ENCODE peak calls at places on chromosomes 3 and 15, in six cellular contexts. One of them, this sample, is unnamed.

GRCh38 chr15:74317820-74318375 is 49.5 kb downstream of the CYP11A1 start:
- DNase-seq in nephron progenitor cell: peak
- DNase-seq in lung: peak
- DNase-seq in activated B cell treated with CpG ODN at 0.5 μM for 24 hours: no peak
- DNase-seq in psoas muscle: peak
- DNase-seq in stomach: no peak
- DNase-seq in this sample: no peak

GRCh38 chr15:32659340-32659831 is 17.9 kb downstream of the SCG5 start:
- DNase-seq in lung: no peak
- DNase-seq in stomach: no peak
- DNase-seq in activated B cell treated with CpG ODN at 0.5 μM for 24 hours: no peak
- DNase-seq in nephron progenitor cell: peak
- DNase-seq in psoas muscle: peak
- DNase-seq in this sample: no peak

GRCh38 chr15:33314115-33314514 is 3.3 kb downstream of the RYR3 start:
- DNase-seq in stomach: no peak
- DNase-seq in nephron progenitor cell: no peak
- DNase-seq in psoas muscle: no peak
- DNase-seq in activated B cell treated with CpG ODN at 0.5 μM for 24 hours: no peak
- DNase-seq in lung: no peak
- DNase-seq in this sample: no peak

GRCh38 chr3:122299872-122300460 is 25.1 kb upstream of the CSTA start:
- DNase-seq in psoas muscle: no peak
- DNase-seq in lung: no peak
- DNase-seq in stomach: no peak
- DNase-seq in activated B cell treated with CpG ODN at 0.5 μM for 24 hours: no peak
- DNase-seq in nephron progenitor cell: peak
- DNase-seq in this sample: no peak

GRCh38 chr3:177371903-177372302 is 174.6 kb upstream of the TBL1XR1 start:
- DNase-seq in stomach: no peak
- DNase-seq in nephron progenitor cell: no peak
- DNase-seq in psoas muscle: no peak
- DNase-seq in lung: no peak
- DNase-seq in activated B cell treated with CpG ODN at 0.5 μM for 24 hours: no peak
- DNase-seq in this sample: no peak

GRCh38 chr15:36696191-36696590 is 116.8 kb downstream of the CDIN1 start:
- DNase-seq in stomach: no peak
- DNase-seq in nephron progenitor cell: no peak
- DNase-seq in lung: no peak
- DNase-seq in psoas muscle: no peak
- DNase-seq in activated B cell treated with CpG ODN at 0.5 μM for 24 hours: no peak
- DNase-seq in this sample: no peak

GRCh38 chr3:10340476-10340875 is 19.6 kb upstream of the SEC13 start:
- DNase-seq in stomach: no peak
- DNase-seq in nephron progenitor cell: no peak
- DNase-seq in psoas muscle: no peak
- DNase-seq in lung: no peak
- DNase-seq in activated B cell treated with CpG ODN at 0.5 μM for 24 hours: no peak
- DNase-seq in this sample: no peak

GRCh38 chr3:48885753-48886152 is 12.9 kb downstream of the SLC25A20 start:
- DNase-seq in activated B cell treated with CpG ODN at 0.5 μM for 24 hours: no peak
- DNase-seq in lung: no peak
- DNase-seq in nephron progenitor cell: no peak
- DNase-seq in psoas muscle: no peak
- DNase-seq in stomach: no peak
- DNase-seq in this sample: no peak

GRCh38 chr3:13266651-13267347 is 153.3 kb downstream of the NUP210 start:
- DNase-seq in stomach: no peak
- DNase-seq in lung: no peak
- DNase-seq in activated B cell treated with CpG ODN at 0.5 μM for 24 hours: no peak
- DNase-seq in psoas muscle: no peak
- DNase-seq in nephron progenitor cell: no peak
- DNase-seq in this sample: no peak

GRCh38 chr3:119893769-119894168 is 111.9 kb downstream of the NR1I2 start:
- DNase-seq in psoas muscle: no peak
- DNase-seq in lung: no peak
- DNase-seq in stomach: no peak
- DNase-seq in nephron progenitor cell: no peak
- DNase-seq in activated B cell treated with CpG ODN at 0.5 μM for 24 hours: no peak
- DNase-seq in this sample: no peak

GRCh38 chr3:61443886-61444285 is 117.5 kb upstream of the PTPRG start:
- DNase-seq in nephron progenitor cell: no peak
- DNase-seq in stomach: no peak
- DNase-seq in lung: no peak
- DNase-seq in psoas muscle: no peak
- DNase-seq in activated B cell treated with CpG ODN at 0.5 μM for 24 hours: no peak
- DNase-seq in this sample: no peak

GRCh38 chr3:136644200-136644599 is 108.0 kb downstream of the STAG1 start:
- DNase-seq in lung: no peak
- DNase-seq in nephron progenitor cell: no peak
- DNase-seq in activated B cell treated with CpG ODN at 0.5 μM for 24 hours: no peak
- DNase-seq in stomach: no peak
- DNase-seq in psoas muscle: no peak
- DNase-seq in this sample: no peak

GRCh38 chr3:184582583-184582982 is 21.0 kb downstream of the EPHB3 start:
- DNase-seq in nephron progenitor cell: no peak
- DNase-seq in activated B cell treated with CpG ODN at 0.5 μM for 24 hours: no peak
- DNase-seq in stomach: no peak
- DNase-seq in lung: no peak
- DNase-seq in psoas muscle: no peak
- DNase-seq in this sample: no peak

GRCh38 chr15:62059108-62059817 is 984 bp downstream of the VPS13C start:
- DNase-seq in psoas muscle: no peak
- DNase-seq in activated B cell treated with CpG ODN at 0.5 μM for 24 hours: no peak
- DNase-seq in nephron progenitor cell: no peak
- DNase-seq in lung: no peak
- DNase-seq in stomach: no peak
- DNase-seq in this sample: no peak
- TF ChIP-seq CTCF in psoas muscle: no peak
- TF ChIP-seq CTCF in activated B cell treated with CpG ODN at 0.5 μM for 24 hours: no peak
- TF ChIP-seq CTCF in nephron progenitor cell: peak
- TF ChIP-seq CTCF in lung: no peak
- TF ChIP-seq CTCF in stomach: no peak
- TF ChIP-seq CTCF in this sample: no peak

GRCh38 chr15:58015565-58015964 is 49.9 kb downstream of the ALDH1A2 start:
- DNase-seq in activated B cell treated with CpG ODN at 0.5 μM for 24 hours: no peak
- DNase-seq in stomach: no peak
- DNase-seq in nephron progenitor cell: no peak
- DNase-seq in lung: no peak
- DNase-seq in psoas muscle: no peak
- DNase-seq in this sample: no peak
- TF ChIP-seq CTCF in activated B cell treated with CpG ODN at 0.5 μM for 24 hours: no peak
- TF ChIP-seq CTCF in stomach: no peak
- TF ChIP-seq CTCF in nephron progenitor cell: no peak
- TF ChIP-seq CTCF in lung: no peak
- TF ChIP-seq CTCF in psoas muscle: no peak
- TF ChIP-seq CTCF in this sample: no peak

DNA sequence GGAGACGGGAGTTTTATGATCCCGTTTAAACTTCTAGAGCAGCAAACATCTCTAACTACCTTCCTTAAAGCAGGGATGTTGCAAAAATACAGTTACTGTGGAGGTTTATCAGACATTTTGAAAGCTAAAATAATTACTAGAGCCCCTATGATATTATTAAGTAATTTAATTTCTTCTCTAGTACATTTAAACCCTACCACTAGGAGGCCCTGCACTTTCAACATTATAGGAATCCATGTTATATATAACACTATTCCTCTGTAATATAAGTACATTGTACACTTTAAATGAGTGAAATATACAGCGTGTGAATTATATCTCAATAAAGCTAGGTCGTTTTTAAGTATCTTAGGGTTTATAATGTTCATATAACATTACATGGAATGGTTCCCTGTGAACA is 11.5 kb downstream of the SETMAR start:
- DNase-seq in lung: no peak
- DNase-seq in stomach: no peak
- DNase-seq in activated B cell treated with CpG ODN at 0.5 μM for 24 hours: no peak
- DNase-seq in psoas muscle: no peak
- DNase-seq in nephron progenitor cell: no peak
- DNase-seq in this sample: no peak
- TF ChIP-seq CTCF in lung: no peak
- TF ChIP-seq CTCF in stomach: no peak
- TF ChIP-seq CTCF in activated B cell treated with CpG ODN at 0.5 μM for 24 hours: no peak
- TF ChIP-seq CTCF in psoas muscle: no peak
- TF ChIP-seq CTCF in nephron progenitor cell: peak
- TF ChIP-seq CTCF in this sample: peak

GRCh38 chr3:101676219-101676764 is 640 bp downstream of the ZBTB11 start:
- DNase-seq in lung: peak
- DNase-seq in stomach: peak
- DNase-seq in psoas muscle: peak
- DNase-seq in nephron progenitor cell: peak
- DNase-seq in activated B cell treated with CpG ODN at 0.5 μM for 24 hours: peak
- DNase-seq in this sample: no peak
- TF ChIP-seq CTCF in lung: no peak
- TF ChIP-seq CTCF in stomach: no peak
- TF ChIP-seq CTCF in psoas muscle: no peak
- TF ChIP-seq CTCF in nephron progenitor cell: no peak
- TF ChIP-seq CTCF in activated B cell treated with CpG ODN at 0.5 μM for 24 hours: no peak
- TF ChIP-seq CTCF in this sample: no peak

GRCh38 chr3:169534439-169534838 is 129.1 kb downstream of the MECOM start:
- DNase-seq in nephron progenitor cell: no peak
- DNase-seq in lung: no peak
- DNase-seq in activated B cell treated with CpG ODN at 0.5 μM for 24 hours: no peak
- DNase-seq in psoas muscle: no peak
- DNase-seq in stomach: no peak
- DNase-seq in this sample: no peak

GRCh38 chr3:169541528-169541927 is 122.0 kb downstream of the MECOM start:
- DNase-seq in psoas muscle: no peak
- DNase-seq in stomach: no peak
- DNase-seq in lung: no peak
- DNase-seq in activated B cell treated with CpG ODN at 0.5 μM for 24 hours: no peak
- DNase-seq in nephron progenitor cell: no peak
- DNase-seq in this sample: peak

GRCh38 chr3:169535584-169535983 is 127.9 kb downstream of the MECOM start:
- DNase-seq in stomach: no peak
- DNase-seq in lung: no peak
- DNase-seq in activated B cell treated with CpG ODN at 0.5 μM for 24 hours: no peak
- DNase-seq in nephron progenitor cell: no peak
- DNase-seq in psoas muscle: no peak
- DNase-seq in this sample: no peak
- TF ChIP-seq CTCF in stomach: no peak
- TF ChIP-seq CTCF in lung: no peak
- TF ChIP-seq CTCF in activated B cell treated with CpG ODN at 0.5 μM for 24 hours: no peak
- TF ChIP-seq CTCF in nephron progenitor cell: no peak
- TF ChIP-seq CTCF in psoas muscle: no peak
- TF ChIP-seq CTCF in this sample: no peak

GRCh38 chr15:42053914-42054313 is 33.1 kb upstream of the PLA2G4E start:
- DNase-seq in nephron progenitor cell: no peak
- DNase-seq in psoas muscle: no peak
- DNase-seq in activated B cell treated with CpG ODN at 0.5 μM for 24 hours: no peak
- DNase-seq in stomach: peak
- DNase-seq in lung: peak
- DNase-seq in this sample: no peak

GRCh38 chr15:42058791-42059190 is 35.6 kb downstream of the PLA2G4D start:
- DNase-seq in stomach: no peak
- DNase-seq in activated B cell treated with CpG ODN at 0.5 μM for 24 hours: no peak
- DNase-seq in lung: no peak
- DNase-seq in nephron progenitor cell: no peak
- DNase-seq in psoas muscle: no peak
- DNase-seq in this sample: no peak

GRCh38 chr15:42057744-42058646 is 36.4 kb downstream of the PLA2G4D start:
- DNase-seq in lung: peak
- DNase-seq in nephron progenitor cell: no peak
- DNase-seq in activated B cell treated with CpG ODN at 0.5 μM for 24 hours: no peak
- DNase-seq in stomach: no peak
- DNase-seq in psoas muscle: no peak
- DNase-seq in this sample: peak

GRCh38 chr15:42059661-42060476 is 34.5 kb downstream of the PLA2G4D start:
- DNase-seq in stomach: peak
- DNase-seq in lung: peak
- DNase-seq in nephron progenitor cell: peak
- DNase-seq in psoas muscle: peak
- DNase-seq in activated B cell treated with CpG ODN at 0.5 μM for 24 hours: peak
- DNase-seq in this sample: peak

DNA sequence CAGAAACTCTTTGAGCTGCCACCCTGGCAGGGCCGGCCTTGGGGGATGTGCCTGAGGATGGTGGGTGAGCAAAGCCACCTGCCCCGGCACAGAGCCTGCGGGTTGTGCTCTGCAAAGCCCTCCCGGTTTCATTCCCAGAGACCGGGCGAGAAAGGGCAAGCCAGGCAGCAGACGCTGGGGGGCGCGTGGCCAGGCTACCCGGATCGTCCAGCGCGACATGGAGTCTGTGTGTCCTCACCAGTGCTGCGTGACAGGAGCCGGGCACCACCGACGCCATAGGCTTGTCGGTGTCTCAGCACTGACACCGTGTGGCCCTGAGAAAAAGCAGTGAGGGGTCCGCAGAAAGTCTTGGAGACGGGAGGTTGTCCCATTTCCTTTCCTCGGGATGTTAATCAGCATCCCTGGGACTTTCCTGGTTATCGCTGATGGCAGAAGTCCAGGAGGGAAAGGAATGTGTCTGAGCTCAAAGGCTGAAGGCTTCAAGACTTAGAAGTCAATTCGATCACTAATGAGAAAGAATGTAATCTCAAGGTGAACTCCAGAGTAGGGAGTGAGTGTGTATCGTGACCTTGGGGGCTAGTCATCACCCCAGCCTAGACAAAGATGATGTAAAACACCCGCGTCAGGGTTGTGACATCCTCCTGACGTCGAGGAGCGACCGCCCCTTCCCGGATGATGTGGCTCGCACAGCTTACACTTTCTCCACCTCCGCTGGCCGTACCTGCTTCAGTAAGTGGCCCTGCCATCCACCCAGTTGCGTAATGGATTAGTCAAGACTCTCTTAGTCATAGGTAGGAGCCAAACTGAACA is 36.3 kb upstream of the PLA2G4E start:
- DNase-seq in lung: peak
- DNase-seq in stomach: peak
- DNase-seq in nephron progenitor cell: peak
- DNase-seq in psoas muscle: peak
- DNase-seq in activated B cell treated with CpG ODN at 0.5 μM for 24 hours: no peak
- DNase-seq in this sample: peak
- TF ChIP-seq CTCF in lung: no peak
- TF ChIP-seq CTCF in stomach: peak
- TF ChIP-seq CTCF in nephron progenitor cell: peak
- TF ChIP-seq CTCF in psoas muscle: peak
- TF ChIP-seq CTCF in activated B cell treated with CpG ODN at 0.5 μM for 24 hours: no peak
- TF ChIP-seq CTCF in this sample: peak

GRCh38 chr3:51955893-51956770 is 951 bp downstream of the GPR62 start:
- DNase-seq in activated B cell treated with CpG ODN at 0.5 μM for 24 hours: peak
- DNase-seq in stomach: peak
- DNase-seq in lung: no peak
- DNase-seq in nephron progenitor cell: peak
- DNase-seq in psoas muscle: peak
- DNase-seq in this sample: no peak
- TF ChIP-seq CTCF in activated B cell treated with CpG ODN at 0.5 μM for 24 hours: no peak
- TF ChIP-seq CTCF in stomach: peak
- TF ChIP-seq CTCF in lung: no peak
- TF ChIP-seq CTCF in nephron progenitor cell: peak
- TF ChIP-seq CTCF in psoas muscle: peak
- TF ChIP-seq CTCF in this sample: peak

GRCh38 chr3:195597848-195598247 is 14.1 kb upstream of the APOD start:
- DNase-seq in nephron progenitor cell: no peak
- DNase-seq in psoas muscle: no peak
- DNase-seq in stomach: no peak
- DNase-seq in activated B cell treated with CpG ODN at 0.5 μM for 24 hours: no peak
- DNase-seq in lung: no peak
- DNase-seq in this sample: no peak
- TF ChIP-seq CTCF in nephron progenitor cell: no peak
- TF ChIP-seq CTCF in psoas muscle: no peak
- TF ChIP-seq CTCF in stomach: no peak
- TF ChIP-seq CTCF in activated B cell treated with CpG ODN at 0.5 μM for 24 hours: no peak
- TF ChIP-seq CTCF in lung: no peak
- TF ChIP-seq CTCF in this sample: no peak

GRCh38 chr3:72441284-72441994 is 406.8 kb downstream of the SHQ1 start:
- DNase-seq in activated B cell treated with CpG ODN at 0.5 μM for 24 hours: no peak
- DNase-seq in lung: no peak
- DNase-seq in nephron progenitor cell: no peak
- DNase-seq in psoas muscle: no peak
- DNase-seq in stomach: no peak
- DNase-seq in this sample: no peak
- TF ChIP-seq CTCF in activated B cell treated with CpG ODN at 0.5 μM for 24 hours: no peak
- TF ChIP-seq CTCF in lung: no peak
- TF ChIP-seq CTCF in nephron progenitor cell: no peak
- TF ChIP-seq CTCF in psoas muscle: no peak
- TF ChIP-seq CTCF in stomach: no peak
- TF ChIP-seq CTCF in this sample: no peak

This sample was measured in CD14-positive monocyte.